ENCODE peak calls at places on chromosomes 4 and X, in ten cellular contexts. K is tibial nerve; G is lung; B is aorta; E is H9; R is A549; N is neuronal stem cell; A is CD4-positive, alpha-beta memory T cell; Q is hepatocyte; S is neural progenitor cell. J is an unnamed sample.
A peak's percentile ranks its signal among the peaks of the same experiment; 100 is the strongest.

GRCh38 chrX:129585691-129586090 is 45.6 kb downstream of the OCRL start:
- DNase-seq in K (no peak), G (no peak), B (no peak), E (no peak), R (no peak), N (no peak), A (no peak), Q (no peak), S (no peak), J (peak; percentile 49)

GRCh38 chr4:80454561-80454960 is 119.0 kb downstream of the CFAP299 start:
- DNase-seq in K (no peak), G (no peak), B (no peak), E (no peak), R (no peak), N (no peak), A (no peak), Q (no peak), S (no peak), J (no peak)

GRCh38 chrX:2397648-2398340 is 103.0 kb downstream of the DHRSX start:
- DNase-seq in K (no peak), G (no peak), B (no peak), E (no peak), R (no peak), N (no peak), A (no peak), Q (no peak), S (no peak), J (no peak)

GRCh38 chr4:2962099-2962455 is 1.1 kb downstream of the NOP14 start:
- DNase-seq in K (no peak), G (no peak), B (no peak), E (no peak), R (no peak), N (peak; percentile 14), A (peak; percentile 61), Q (no peak), S (peak; percentile 36), J (no peak)

GRCh38 chr4:138259296-138259695 is 17.1 kb upstream of the SLC7A11 start:
- DNase-seq in K (no peak), G (no peak), B (no peak), E (no peak), R (no peak), N (no peak), A (no peak), Q (no peak), S (no peak), J (no peak)

GRCh38 chr4:8834681-8835220 is 36.9 kb downstream of the HMX1 start:
- DNase-seq in K (no peak), G (no peak), B (no peak), E (peak; percentile 21), R (no peak), N (no peak), A (no peak), Q (no peak), S (no peak), J (peak; percentile 14)

GRCh38 chr4:95830647-95831046 is 9.2 kb upstream of the PDHA2 start:
- DNase-seq in K (no peak), G (no peak), B (no peak), E (no peak), R (no peak), N (no peak), A (no peak), Q (no peak), S (no peak), J (no peak)

GRCh38 chr4:3307891-3308575 is 15.2 kb downstream of the RGS12 start:
- DNase-seq in K (no peak), G (no peak), B (peak; percentile 39), E (no peak), R (no peak), N (no peak), A (no peak), Q (no peak), S (no peak), J (no peak)

GRCh38 chrX:56813318-56813837 is 84.3 kb downstream of the NBDY start:
- DNase-seq in K (peak; percentile 19), G (no peak), B (no peak), E (peak; percentile 14), R (no peak), N (no peak), A (peak; percentile 86), Q (no peak), S (no peak), J (no peak)

GRCh38 chr4:120156115-120156718 is 89.6 kb upstream of the MAD2L1 start:
- DNase-seq in K (peak; percentile 31), G (no peak), B (no peak), E (no peak), R (peak; percentile 3), N (peak; percentile 69), A (peak; percentile 38), Q (peak; percentile 79), S (peak; percentile 75), J (no peak)

GRCh38 chrX:84363674-84364073 is 138.6 kb downstream of the HDX start:
- DNase-seq in K (no peak), G (no peak), B (no peak), E (no peak), R (no peak), N (no peak), A (no peak), Q (no peak), S (no peak), J (no peak)

GRCh38 chr4:8608714-8609391 is 16.3 kb downstream of the CPZ start:
- DNase-seq in K (no peak), G (no peak), B (no peak), E (no peak), R (no peak), N (no peak), A (no peak), Q (no peak), S (no peak), J (no peak)

GRCh38 chr4:76955187-76955586 is 5.6 kb downstream of the SEPTIN11 start:
- DNase-seq in K (no peak), G (no peak), B (no peak), E (no peak), R (no peak), N (no peak), A (no peak), Q (peak; percentile 27), S (no peak), J (no peak)

GRCh38 chr4:101818362-101818761 is 27.8 kb downstream of the BANK1 start:
- DNase-seq in K (no peak), G (no peak), B (no peak), E (no peak), R (no peak), N (no peak), A (no peak), Q (no peak), S (no peak), J (no peak)
- H3K4me1 ChIP-seq in K (no peaks in the 10 kb centered on the region), G (no peaks in the 10 kb centered on the region), B (no peaks in the 10 kb centered on the region), E (no peaks in the 10 kb centered on the region), R (no peaks in the 10 kb centered on the region), N (no peaks in the 10 kb centered on the region), A (no peaks in the 10 kb centered on the region), Q (no peaks in the 10 kb centered on the region), S (no peaks in the 10 kb centered on the region), J (no peaks in the 10 kb centered on the region)

DNA sequence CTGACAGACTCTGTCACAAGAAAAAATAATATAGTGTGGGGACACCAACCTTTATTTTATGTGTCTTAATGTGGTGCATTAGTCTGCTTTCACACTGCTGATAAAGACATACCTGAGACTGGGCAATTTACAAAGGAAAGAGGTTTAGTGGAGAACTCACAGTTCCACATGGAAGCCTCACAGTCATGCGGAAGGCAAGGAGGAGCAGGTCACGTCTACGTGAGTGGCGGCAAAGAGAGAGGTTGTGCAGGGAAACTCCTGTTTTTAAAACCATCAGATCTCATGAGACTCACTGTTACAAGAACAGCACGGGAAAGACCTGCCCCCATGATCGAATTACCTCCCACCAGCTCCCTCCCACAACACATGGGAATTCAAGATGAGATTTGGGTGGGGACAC is 130.2 kb downstream of the AFF1 start:
- DNase-seq in K (no peak), G (no peak), B (no peak), E (no peak), R (no peak), N (no peak), A (no peak), Q (no peak), S (no peak), J (no peak)
- H3K4me1 ChIP-seq in K (peaks cover 42% of the 10 kb centered on the region), G (peaks cover 6% of the 10 kb centered on the region), B (no peaks in the 10 kb centered on the region), E (peaks cover 4% of the 10 kb centered on the region), R (peaks cover 5% of the 10 kb centered on the region), N (peaks cover 5% of the 10 kb centered on the region), A (peaks cover 14% of the 10 kb centered on the region), Q (peaks cover 3% of the 10 kb centered on the region), S (peaks cover 7% of the 10 kb centered on the region), J (no peaks in the 10 kb centered on the region)

GRCh38 chr4:182760644-182761043 is 156.5 kb downstream of the DCTD start:
- DNase-seq in K (no peak), G (no peak), B (no peak), E (no peak), R (no peak), N (no peak), A (no peak), Q (no peak), S (no peak), J (no peak)

GRCh38 chr4:182752158-182752910 is 164.9 kb downstream of the DCTD start:
- DNase-seq in K (no peak), G (no peak), B (no peak), E (no peak), R (no peak), N (no peak), A (no peak), Q (no peak), S (peak; percentile 45), J (no peak)

GRCh38 chr4:182758288-182758687 is 158.9 kb downstream of the DCTD start:
- DNase-seq in K (no peak), G (no peak), B (no peak), E (no peak), R (no peak), N (peak; percentile 37), A (no peak), Q (no peak), S (peak; percentile 71), J (no peak)

GRCh38 chr4:182754895-182755294 is 162.3 kb downstream of the DCTD start:
- DNase-seq in K (no peak), G (no peak), B (no peak), E (no peak), R (no peak), N (no peak), A (no peak), Q (no peak), S (no peak), J (no peak)

DNA sequence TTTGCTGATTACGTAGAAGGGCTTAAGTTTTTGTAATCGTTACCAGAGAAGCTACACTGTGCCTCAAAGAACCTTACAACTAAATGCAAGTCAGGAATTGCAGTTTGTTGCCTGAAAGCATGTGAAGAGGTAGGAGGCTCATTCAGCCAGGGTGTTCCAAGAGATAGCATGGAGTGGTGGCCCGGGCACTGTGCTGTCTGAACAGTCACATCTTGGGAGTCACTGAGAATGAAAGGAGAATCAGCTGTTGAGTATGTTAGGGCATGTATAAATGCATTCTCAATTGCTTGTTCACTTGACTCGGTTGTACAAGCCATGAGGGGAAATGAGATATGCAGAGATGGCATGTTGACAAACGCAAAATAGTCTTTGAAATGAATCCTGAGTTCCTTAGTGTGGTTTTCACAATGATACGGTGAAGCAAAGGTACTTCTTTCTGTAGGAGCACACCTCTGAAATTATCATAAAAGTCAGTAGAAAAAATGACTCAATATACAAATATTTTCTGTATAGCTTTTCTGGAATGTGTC is 161.0 kb downstream of the DCTD start:
- DNase-seq in K (no peak), G (no peak), B (no peak), E (no peak), R (no peak), N (no peak), A (no peak), Q (no peak), S (no peak), J (no peak)
- H3K4me1 ChIP-seq in K (no peaks in the 10 kb centered on the region), G (no peaks in the 10 kb centered on the region), B (no peaks in the 10 kb centered on the region), E (peaks cover 4% of the 10 kb centered on the region), R (no peaks in the 10 kb centered on the region), N (peaks cover 8% of the 10 kb centered on the region), A (no peaks in the 10 kb centered on the region), Q (no peaks in the 10 kb centered on the region), S (peaks cover 22% of the 10 kb centered on the region), J (no peaks in the 10 kb centered on the region)

GRCh38 chr4:74996996-74997395 is 64.1 kb downstream of the PARM1 start:
- DNase-seq in K (no peak), G (no peak), B (no peak), E (no peak), R (no peak), N (no peak), A (no peak), Q (no peak), S (no peak), J (no peak)
- H3K4me1 ChIP-seq in K (no peaks in the 10 kb centered on the region), G (no peaks in the 10 kb centered on the region), B (peaks cover 6% of the 10 kb centered on the region), E (no peaks in the 10 kb centered on the region), R (no peaks in the 10 kb centered on the region), N (peaks cover 5% of the 10 kb centered on the region), A (no peaks in the 10 kb centered on the region), Q (no peaks in the 10 kb centered on the region), S (no peaks in the 10 kb centered on the region), J (no peaks in the 10 kb centered on the region)